ENCODE peak calls at places on chromosome 16, in seven cellular contexts. X, W, Q, D, F, B and L are unnamed samples. For H3K4me1, the result is how much of the 10 kb centered on the place peaks cover.

GRCh38 chr16:86946396-86946795 is 368.0 kb downstream of the FOXL1 start:
- DNase-seq in D (no peak), X (no peak), B (no peak), F (no peak), Q (peak), W (no peak), L (no peak)

GRCh38 chr16:56107944-56108583 is 83.2 kb upstream of the GNAO1 start:
- DNase-seq in F (no peak), B (no peak), Q (no peak), D (no peak), X (no peak), W (no peak), L (peak)

GRCh38 chr16:49600541-49600940 is 226.9 kb downstream of the C16orf78 start:
- DNase-seq in D (no peak), X (peak), F (no peak), Q (no peak), W (no peak), B (no peak), L (no peak)

GRCh38 chr16:68417711-68418301 is 30.5 kb downstream of the SMPD3 start:
- DNase-seq in F (no peak), Q (peak), W (peak), X (no peak), B (peak), D (no peak), L (no peak)

GRCh38 chr16:79001156-79001997 is 599.2 kb downstream of the MAF start:
- DNase-seq in B (no peak), X (no peak), F (no peak), D (peak), Q (no peak), W (no peak), L (no peak)

GRCh38 chr16:55668337-55669281 is 12.8 kb downstream of the SLC6A2 start:
- DNase-seq in X (peak), F (peak), B (no peak), Q (no peak), W (no peak), D (no peak), L (no peak)

GRCh38 chr16:78407191-78407590 is 307.7 kb downstream of the WWOX start:
- DNase-seq in F (no peak), X (no peak), B (no peak), D (no peak), W (no peak), Q (no peak), L (no peak)

GRCh38 chr16:81697886-81698635 is 81.0 kb upstream of the PLCG2 start:
- DNase-seq in Q (no peak), D (no peak), X (no peak), B (no peak), F (no peak), W (no peak), L (no peak)

GRCh38 chr16:47019563-47019962 is 46.1 kb upstream of the DNAJA2 start:
- DNase-seq in X (no peak), D (no peak), B (no peak), Q (peak), F (no peak), W (no peak), L (no peak)

GRCh38 chr16:54568897-54569807 is 282.6 kb upstream of the IRX3 start:
- DNase-seq in B (no peak), W (no peak), D (no peak), X (no peak), Q (no peak), F (no peak), L (no peak)

GRCh38 chr16:89002851-89003830 is 26.1 kb upstream of the CBFA2T3 start:
- DNase-seq in F (no peak), B (no peak), D (no peak), W (no peak), X (no peak), Q (peak), L (no peak)

GRCh38 chr16:8674413-8675022 is at the start of gene ABAT:
- DNase-seq in F (no peak), D (peak), Q (peak), X (peak), W (peak), B (peak), L (peak)

GRCh38 chr16:71627631-71628236 is 1.8 kb downstream of the MARVELD3 start:
- DNase-seq in X (no peak), Q (peak), W (no peak), F (no peak), D (no peak), B (no peak), L (no peak)

GRCh38 chr16:23514381-23515152 is 4.3 kb upstream of the GGA2 start:
- DNase-seq in B (no peak), X (no peak), F (no peak), W (peak), D (no peak), Q (no peak), L (peak)

GRCh38 chr16:4214215-4214621 is 27.7 kb downstream of the SRL start:
- DNase-seq in W (no peak), F (peak), Q (peak), X (peak), B (no peak), D (no peak), L (no peak)

GRCh38 chr16:84462296-84463210 is 41.9 kb downstream of the MEAK7 start:
- DNase-seq in X (peak), Q (no peak), W (no peak), D (no peak), B (no peak), F (no peak), L (no peak)

GRCh38 chr16:29901607-29901945 is 1.3 kb downstream of the ASPHD1 start:
- DNase-seq in Q (no peak), D (no peak), B (no peak), F (no peak), W (no peak), X (no peak), L (no peak)

GRCh38 chr16:54006693-54007092 is 279.9 kb downstream of the IRX3 start:
- DNase-seq in X (no peak), B (no peak), W (no peak), Q (no peak), D (no peak), F (no peak), L (no peak)

GRCh38 chr16:79801550-79802090 is 201.1 kb upstream of the MAF start:
- DNase-seq in B (no peak), X (no peak), D (no peak), F (peak), W (no peak), Q (no peak), L (no peak)

GRCh38 chr16:53896711-53897110 is 192.8 kb downstream of the FTO start:
- DNase-seq in Q (no peak), B (no peak), F (no peak), D (no peak), X (no peak), W (no peak), L (no peak)

GRCh38 chr16:81697321-81697885 is 81.7 kb upstream of the PLCG2 start:
- DNase-seq in X (peak), F (no peak), W (no peak), Q (peak), D (no peak), B (no peak), L (peak)

GRCh38 chr16:30698816-30699614 is at the start of gene SRCAP:
- DNase-seq in X (peak), W (peak), Q (peak), D (peak), B (peak), F (no peak), L (peak)

GRCh38 chr16:90026135-90026534 is 6.9 kb upstream of the DBNDD1 start:
- DNase-seq in W (no peak), B (no peak), Q (no peak), F (no peak), X (no peak), D (no peak), L (no peak)

GRCh38 chr16:65126845-65127624 is 5.2 kb upstream of the CDH11 start:
- DNase-seq in W (no peak), Q (no peak), B (no peak), X (no peak), F (no peak), D (no peak), L (no peak)

GRCh38 chr16:19463468-19464315 is 46.0 kb downstream of the TMC5 start:
- DNase-seq in B (no peak), W (no peak), Q (no peak), D (no peak), X (no peak), F (no peak), L (no peak)

GRCh38 chr16:71210-71539 is 1.3 kb downstream of the RHBDF1 start:
- DNase-seq in F (no peak), Q (no peak), W (no peak), X (no peak), D (no peak), B (no peak), L (no peak)

GRCh38 chr16:89557230-89557935 is 3.1 kb upstream of the RPL13 start:
- DNase-seq in F (no peak), X (peak), Q (peak), W (peak), D (peak), B (peak), L (peak)

GRCh38 chr16:17748005-17748719 is 277.4 kb upstream of the XYLT1 start:
- DNase-seq in B (no peak), F (no peak), W (no peak), X (no peak), D (no peak), Q (no peak), L (no peak)

GRCh38 chr16:83475108-83475507 is 332.7 kb upstream of the HSBP1 start:
- DNase-seq in F (no peak), W (no peak), Q (no peak), B (no peak), D (no peak), X (no peak), L (no peak)

GRCh38 chr16:87723224-87723619 is 42.6 kb downstream of the KLHDC4 start:
- DNase-seq in D (no peak), W (no peak), X (peak), B (no peak), F (no peak), Q (peak), L (peak)

GRCh38 chr16:75462804-75463203 is 1.7 kb downstream of the TMEM170A start:
- DNase-seq in B (no peak), F (no peak), D (no peak), X (no peak), Q (no peak), W (peak), L (no peak)

GRCh38 chr16:70788668-70789161 is 12.2 kb downstream of the VAC14 start:
- DNase-seq in W (no peak), Q (no peak), D (no peak), B (no peak), F (no peak), X (no peak), L (no peak)

GRCh38 chr16:11651796-11652195 is 16.5 kb upstream of the SNN start:
- DNase-seq in Q (no peak), D (no peak), X (no peak), F (no peak), B (no peak), W (no peak), L (no peak)

GRCh38 chr16:11655655-11656054 is 12.6 kb upstream of the SNN start:
- DNase-seq in D (no peak), F (no peak), B (no peak), Q (no peak), X (no peak), W (no peak), L (no peak)

GRCh38 chr16:11650641-11651591 is 17.3 kb upstream of the SNN start:
- DNase-seq in F (no peak), Q (no peak), W (no peak), X (no peak), D (no peak), B (no peak), L (no peak)
- H3K4me1 ChIP-seq in F (under half), Q (under half), W (under half), X (under half), D (under half), B (under half), L (under half)

GRCh38 chr16:11361751-11362742 is 16.8 kb downstream of the RMI2 start:
- DNase-seq in Q (peak), D (no peak), F (no peak), W (peak), X (no peak), B (peak), L (no peak)

GRCh38 chr16:11360581-11360980 is 15.3 kb downstream of the RMI2 start:
- DNase-seq in Q (no peak), B (no peak), W (no peak), D (no peak), X (no peak), F (no peak), L (no peak)

GRCh38 chr16:11358531-11358930 is 13.3 kb downstream of the RMI2 start:
- DNase-seq in W (no peak), X (no peak), Q (no peak), D (no peak), B (no peak), F (no peak), L (no peak)

GRCh38 chr16:11359370-11359769 is 14.1 kb downstream of the RMI2 start:
- DNase-seq in D (no peak), B (no peak), W (no peak), F (peak), X (no peak), Q (no peak), L (no peak)

DNA sequence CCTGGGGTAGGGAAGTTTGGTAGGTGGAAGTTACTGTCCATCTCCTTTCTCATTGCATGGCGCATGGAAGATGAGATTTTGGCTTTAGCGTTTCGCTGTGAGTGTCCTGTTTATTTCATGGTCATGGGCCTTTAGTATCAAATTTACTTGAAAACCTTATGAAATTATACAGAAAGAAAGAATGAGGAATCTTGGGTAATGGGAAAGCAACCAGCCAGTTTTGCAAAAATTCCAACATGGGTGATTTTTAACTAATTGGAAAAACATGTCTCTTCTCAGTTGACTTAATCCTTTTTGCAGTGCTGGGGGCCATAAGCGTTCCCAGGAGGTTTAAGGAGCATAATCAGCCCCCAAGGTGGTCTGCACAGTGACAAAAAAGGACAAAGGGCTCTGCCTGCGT is 15.8 kb downstream of the RMI2 start:
- DNase-seq in Q (peak), D (no peak), B (no peak), X (no peak), F (no peak), W (no peak), L (no peak)
- H3K4me1 ChIP-seq in Q (under half), D (under half), B (under half), X (under half), F (under half), W (under half), L (under half)

DNA sequence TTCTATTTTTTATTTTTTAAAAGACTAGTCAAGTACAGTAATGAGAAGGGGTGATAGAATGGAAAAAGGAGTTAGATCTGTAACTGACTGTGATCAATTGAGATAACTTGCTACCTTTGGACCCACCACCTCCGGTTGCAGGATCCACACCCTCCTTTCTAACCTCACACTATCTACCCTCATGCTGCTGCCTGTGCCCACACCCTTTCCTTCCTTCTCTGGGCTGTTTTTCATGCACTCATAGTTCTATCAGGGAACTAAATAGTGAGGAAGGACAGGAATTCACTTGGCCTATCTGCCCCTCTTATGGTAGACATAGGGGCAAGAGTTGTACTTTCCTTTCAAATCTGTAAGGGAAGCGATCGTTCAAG is 172.3 kb downstream of the KATNIP start:
- DNase-seq in X (no peak), B (no peak), F (no peak), D (no peak), W (no peak), Q (no peak), L (no peak)
- H3K4me1 ChIP-seq in X (under half), B (under half), F (under half), D (under half), W (under half), Q (under half), L (under half)

DNA sequence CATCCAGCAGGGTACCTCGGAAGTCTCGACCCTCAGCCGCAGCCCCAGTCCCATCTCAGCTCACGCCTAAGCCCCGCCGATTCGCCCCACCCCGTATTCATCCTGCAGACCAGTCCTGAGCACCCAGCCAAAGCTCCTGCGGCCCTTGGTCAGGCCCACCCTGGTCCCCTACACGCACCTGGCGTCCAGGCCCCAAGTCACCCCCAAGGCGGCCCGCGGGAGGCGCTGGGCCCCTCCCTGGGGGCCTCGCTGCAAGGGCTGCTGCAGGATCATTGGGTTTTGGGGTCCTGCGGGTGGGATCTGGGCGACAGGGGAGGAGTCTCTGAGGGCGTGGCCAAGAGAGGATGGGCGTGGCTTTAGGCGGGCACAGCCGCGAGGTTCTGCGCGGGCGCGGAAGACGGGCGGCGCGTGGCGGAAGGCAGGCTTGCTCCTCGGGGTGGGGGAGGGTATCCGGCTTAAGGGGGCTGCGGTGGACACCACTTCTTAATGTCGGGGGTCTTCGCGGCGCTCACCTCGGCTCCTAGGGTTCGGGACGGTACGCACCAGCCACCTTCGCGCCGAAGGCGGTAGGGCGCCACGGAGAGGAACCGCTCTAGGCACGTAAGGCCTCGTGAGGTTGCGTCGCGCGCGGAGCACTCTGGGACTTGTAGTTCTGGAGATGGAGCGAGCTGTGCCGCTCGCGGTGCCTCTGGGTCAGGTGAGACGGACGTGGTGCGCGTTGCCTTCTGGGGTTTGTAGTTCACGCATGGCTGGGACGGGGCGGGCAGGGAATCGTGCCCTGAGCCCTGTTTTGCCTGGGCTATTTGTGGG is at the start of the genes HCFC1R1 and THOC6:
- DNase-seq in B (peak), F (peak), X (peak), Q (peak), D (peak), W (peak), L (peak)
- H3K4me1 ChIP-seq in B (half or more), F (under half), X (half or more), Q (under half), D (under half), W (half or more), L (under half)